ENCODE peak calls at places on chromosomes 4 and X, in six cellular contexts. H is HCT116, V is K562, A is GM23338, S is A549, O is SK-N-SH. X is an unnamed sample.

GRCh38 chr4:126973201-126973600 is 659.6 kb upstream of the INTU start:
- DNase-seq in V (no peak), O (no peak), A (no peak), S (no peak), H (no peak), X (no peak)

GRCh38 chrX:107118322-107119147 is at the start of gene RBM41:
- DNase-seq in O (peak), S (peak), H (peak), V (peak), A (peak), X (peak)

GRCh38 chr4:128663325-128663724 is 146.2 kb upstream of the JADE1 start:
- DNase-seq in O (no peak), H (no peak), A (no peak), S (no peak), V (no peak), X (no peak)

GRCh38 chrX:1468250-1468772 is 15.6 kb upstream of the ASMTL start:
- DNase-seq in H (no peak), A (no peak), V (no peak), S (peak), O (no peak), X (no peak)

GRCh38 chr4:121740796-121741409 is 24.1 kb downstream of the SMIM43 start:
- DNase-seq in V (no peak), H (no peak), A (peak), S (no peak), O (no peak), X (no peak)

GRCh38 chrX:9573282-9574106 is 108.6 kb downstream of the TBL1X start:
- DNase-seq in H (no peak), S (no peak), V (no peak), A (peak), O (no peak), X (no peak)

GRCh38 chr4:154465085-154465484 is 26.5 kb downstream of the DCHS2 start:
- DNase-seq in S (no peak), O (no peak), V (peak), H (no peak), A (no peak), X (no peak)

GRCh38 chr4:24073948-24074347 is 184.1 kb upstream of the PPARGC1A start:
- DNase-seq in H (no peak), S (no peak), A (no peak), V (no peak), O (no peak), X (no peak)

GRCh38 chr4:110823251-110823650 is 200.4 kb upstream of the PITX2 start:
- DNase-seq in H (no peak), A (no peak), V (no peak), S (no peak), O (no peak), X (no peak)

GRCh38 chr4:110815950-110816349 is 193.1 kb upstream of the PITX2 start:
- DNase-seq in O (no peak), S (no peak), A (no peak), V (no peak), H (no peak), X (no peak)

GRCh38 chr4:110816367-110816766 is 193.5 kb upstream of the PITX2 start:
- DNase-seq in V (no peak), H (no peak), O (no peak), A (no peak), S (no peak), X (no peak)

GRCh38 chr4:110824344-110824743 is 201.5 kb upstream of the PITX2 start:
- DNase-seq in H (no peak), A (no peak), S (no peak), V (no peak), O (no peak), X (no peak)

GRCh38 chr4:110821186-110821585 is 198.3 kb upstream of the PITX2 start:
- DNase-seq in A (no peak), O (no peak), V (no peak), H (no peak), S (no peak), X (no peak)
- TF ChIP-seq REST in A (no peak), O (no peak), V (no peak), H (no peak), S (no peak), X (no peak)

GRCh38 chrX:39137363-39137954 is 336.2 kb downstream of the MID1IP1 start:
- DNase-seq in H (no peak), V (no peak), A (no peak), O (no peak), S (no peak), X (no peak)

DNA sequence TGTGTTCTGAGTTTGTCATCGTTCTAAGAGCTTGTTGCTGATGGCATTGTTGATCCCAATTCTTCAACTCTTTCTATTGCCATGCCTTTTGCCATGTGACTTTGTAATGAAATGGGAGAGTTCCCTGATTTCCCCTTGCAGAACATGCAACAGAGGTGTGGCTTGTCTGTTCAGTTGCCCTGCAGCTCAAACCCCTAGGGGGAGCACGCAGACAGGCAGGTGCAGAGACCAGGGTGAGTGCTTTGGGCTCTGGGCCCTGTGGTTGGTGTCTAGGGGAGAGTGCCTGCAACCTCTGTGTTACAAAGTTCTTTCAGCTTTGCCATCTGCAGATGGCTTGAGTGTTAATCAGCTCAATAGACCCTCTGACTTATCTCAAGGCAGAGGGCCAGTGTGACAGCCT is 332.7 kb downstream of the MID1IP1 start:
- DNase-seq in A (peak), H (no peak), V (peak), O (no peak), S (no peak), X (peak)
- TF ChIP-seq CTCF in A (peak), H (peak), V (peak), O (peak), S (no peak), X (peak)

GRCh38 chr4:77100234-77100633 is 24.4 kb upstream of the CCNI start:
- DNase-seq in A (no peak), H (no peak), V (no peak), O (no peak), S (no peak), X (no peak)

DNA sequence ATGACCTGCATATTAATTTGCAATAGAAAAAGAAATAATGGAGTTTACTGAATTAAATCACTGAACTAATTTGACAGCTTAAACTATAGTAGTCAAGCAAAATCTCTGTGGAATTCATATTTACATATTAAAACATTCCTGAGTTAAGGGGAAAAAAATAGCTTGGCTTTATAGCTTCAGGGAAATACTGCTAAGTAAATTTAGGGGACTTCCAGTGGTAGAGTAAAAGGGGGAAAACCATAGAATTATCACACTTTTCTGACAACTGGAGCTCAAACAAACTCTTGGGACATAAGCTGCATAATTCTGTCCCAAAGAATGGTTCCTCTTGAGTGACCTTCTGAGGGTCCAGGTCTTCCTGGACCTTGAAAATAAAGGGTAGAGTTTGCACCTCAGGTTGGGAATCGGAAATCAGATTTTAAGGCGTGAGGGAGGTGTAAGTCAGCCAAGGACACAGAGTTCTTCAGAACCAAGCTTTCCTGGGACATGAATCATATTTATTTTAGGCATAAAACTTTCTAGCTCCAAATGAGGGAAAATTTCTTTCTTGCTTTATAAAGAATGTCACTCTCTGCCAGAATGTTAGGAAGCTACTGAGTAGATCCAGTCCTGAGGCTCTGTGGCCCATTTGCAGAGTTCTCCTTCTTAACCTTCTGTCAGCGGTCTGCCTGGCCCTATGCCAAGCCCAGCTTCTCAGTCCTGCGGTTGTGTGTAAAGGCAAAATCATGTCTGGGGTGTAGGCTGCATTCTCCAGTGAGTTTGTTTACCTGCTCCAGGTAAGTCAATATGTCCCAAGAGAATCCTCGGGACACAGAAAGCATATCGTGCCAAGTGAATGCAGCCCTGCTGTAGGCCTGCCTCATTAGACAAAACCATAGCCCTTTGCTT is 28.9 kb upstream of the CCNI start:
- DNase-seq in S (no peak), A (no peak), V (no peak), H (no peak), O (no peak), X (no peak)
- TF ChIP-seq REST in S (no peak), A (no peak), V (no peak), H (no peak), O (no peak), X (no peak)

GRCh38 chrX:7170903-7171302 is 22.9 kb upstream of the PUDP start:
- DNase-seq in H (no peak), A (peak), O (peak), S (no peak), V (peak), X (no peak)
- TF ChIP-seq CTCF in H (peak), A (peak), O (peak), S (peak), V (peak), X (peak)